ENCODE peak calls at places on chromosome 12, in five cellular contexts. K is COR-L47, C is ovary, Q is posterior cingulate gyrus, F is M059J. T is an unnamed sample.

GRCh38 chr12:132837693-132838463 is 9.2 kb upstream of the GOLGA3 start:
- DNase-seq in F (no peak), C (peak), Q (no peak), K (no peak), T (no peak)

GRCh38 chr12:50927356-50927755 is 25.0 kb upstream of the HIGD1C start:
- DNase-seq in C (no peak), Q (no peak), F (no peak), K (no peak), T (no peak)

GRCh38 chr12:108861878-108862587 is 4.7 kb upstream of the SSH1 start:
- DNase-seq in F (no peak), C (no peak), K (no peak), Q (no peak), T (no peak)

GRCh38 chr12:112126916-112127315 is 1.6 kb downstream of the TRAFD1 start:
- DNase-seq in Q (no peak), F (peak), K (no peak), C (no peak), T (no peak)

GRCh38 chr12:111287125-111287900 is 81.6 kb downstream of the PHETA1 start:
- DNase-seq in Q (no peak), C (no peak), F (no peak), K (peak), T (no peak)

GRCh38 chr12:79366374-79366773 is 324.4 kb downstream of the PAWR start:
- DNase-seq in Q (no peak), F (no peak), K (no peak), C (no peak), T (no peak)

GRCh38 chr12:122834921-122835692 is at the start of gene HIP1R:
- DNase-seq in C (peak), Q (peak), F (peak), K (no peak), T (no peak)

GRCh38 chr12:2051700-2052625 is 824 bp upstream of the CACNA1C start:
- DNase-seq in C (no peak), F (peak), K (no peak), Q (no peak), T (no peak)

GRCh38 chr12:68158427-68158826 is 1.1 kb downstream of the IFNG start:
- DNase-seq in F (no peak), K (peak), Q (no peak), C (no peak), T (no peak)

GRCh38 chr12:56122637-56123036 is 4.6 kb downstream of the ZC3H10 start:
- DNase-seq in C (no peak), F (no peak), K (no peak), Q (no peak), T (peak)

GRCh38 chr12:64976131-64976530 is 145.0 kb downstream of the WIF1 start:
- DNase-seq in F (peak), Q (no peak), K (no peak), C (no peak), T (no peak)

GRCh38 chr12:114439833-114440449 is 34.0 kb upstream of the TBX5 start:
- DNase-seq in K (no peak), Q (no peak), C (no peak), F (no peak), T (no peak)

GRCh38 chr12:120404271-120404670 is 33.6 kb upstream of the COX6A1 start:
- DNase-seq in C (no peak), Q (no peak), K (no peak), F (no peak), T (no peak)

GRCh38 chr12:88743946-88744685 is 163.8 kb upstream of the KITLG start:
- DNase-seq in Q (no peak), C (no peak), K (no peak), F (no peak), T (no peak)

GRCh38 chr12:15045451-15045850 is 72.6 kb downstream of the PDE6H start:
- DNase-seq in Q (no peak), F (no peak), C (no peak), K (no peak), T (no peak)

GRCh38 chr12:95439578-95440230 is 34.2 kb upstream of the METAP2 start:
- DNase-seq in Q (no peak), F (no peak), K (no peak), C (no peak), T (no peak)

GRCh38 chr12:27343255-27344000 is 10.8 kb downstream of the BMAL2 start:
- DNase-seq in Q (no peak), F (peak), C (no peak), K (no peak), T (no peak)

GRCh38 chr12:56011509-56012090 is 9.2 kb upstream of the IKZF4 start:
- DNase-seq in F (no peak), K (no peak), C (no peak), Q (no peak), T (no peak)

GRCh38 chr12:100154472-100155247 is 12.0 kb upstream of the BLTP3B start:
- DNase-seq in F (peak), C (peak), Q (peak), K (peak), T (peak)

GRCh38 chr12:7180685-7181084 is 8.8 kb upstream of the PEX5 start:
- DNase-seq in Q (no peak), C (no peak), K (no peak), F (peak), T (no peak)

GRCh38 chr12:104741072-104741471 is 217.0 kb downstream of the SLC41A2 start:
- DNase-seq in F (no peak), K (no peak), C (no peak), Q (no peak), T (no peak)

GRCh38 chr12:11133162-11133561 is 1.3 kb downstream of the TAS2R30 start:
- DNase-seq in Q (no peak), K (no peak), F (no peak), C (no peak), T (no peak)

GRCh38 chr12:76451528-76451927 is 103.3 kb upstream of the BBS10 start:
- DNase-seq in C (no peak), F (peak), K (no peak), Q (no peak), T (no peak)

GRCh38 chr12:53971686-53972085 is 1.2 kb upstream of the HOXC11 start:
- DNase-seq in C (no peak), Q (no peak), F (no peak), K (no peak), T (no peak)

T was measured in SHP77.